ENCODE peak calls at places on chromosomes 16 and 17, in nine cellular contexts. One of them, this sample, is unnamed. For H3K4me1, the result is how much of the 10 kb centered on the place peaks cover.

GRCh38 chr17:27158390-27158789 is 135.5 kb upstream of the WSB1 start:
- DNase-seq in ascending aorta: no peak
- DNase-seq in mammary epithelial cell: no peak
- DNase-seq in mesenchymal stem cell: no peak
- DNase-seq in NT2/D1: no peak
- DNase-seq in HCT116: no peak
- DNase-seq in fibroblast of lung: no peak
- DNase-seq in left lung: no peak
- DNase-seq in HAP-1: no peak
- DNase-seq in this sample: no peak

GRCh38 chr17:81040791-81041337 is 5.9 kb downstream of the BAIAP2 start:
- DNase-seq in NT2/D1: no peak
- DNase-seq in ascending aorta: no peak
- DNase-seq in HAP-1: peak
- DNase-seq in mesenchymal stem cell: peak
- DNase-seq in left lung: no peak
- DNase-seq in HCT116: no peak
- DNase-seq in mammary epithelial cell: no peak
- DNase-seq in fibroblast of lung: peak
- DNase-seq in this sample: peak

GRCh38 chr16:26598061-26598460 is 468.7 kb upstream of the C16orf82 start:
- DNase-seq in fibroblast of lung: no peak
- DNase-seq in HCT116: peak
- DNase-seq in HAP-1: no peak
- DNase-seq in ascending aorta: no peak
- DNase-seq in left lung: no peak
- DNase-seq in mesenchymal stem cell: no peak
- DNase-seq in NT2/D1: no peak
- DNase-seq in mammary epithelial cell: no peak
- DNase-seq in this sample: no peak

GRCh38 chr17:41835800-41836549 is at the start of gene NT5C3B:
- DNase-seq in mesenchymal stem cell: peak
- DNase-seq in mammary epithelial cell: peak
- DNase-seq in NT2/D1: no peak
- DNase-seq in HAP-1: peak
- DNase-seq in ascending aorta: no peak
- DNase-seq in fibroblast of lung: peak
- DNase-seq in HCT116: peak
- DNase-seq in left lung: peak
- DNase-seq in this sample: peak

GRCh38 chr17:50917418-50917743 is 51.2 kb upstream of the TOB1 start:
- DNase-seq in HAP-1: no peak
- DNase-seq in mammary epithelial cell: no peak
- DNase-seq in mesenchymal stem cell: no peak
- DNase-seq in HCT116: no peak
- DNase-seq in ascending aorta: no peak
- DNase-seq in NT2/D1: no peak
- DNase-seq in left lung: no peak
- DNase-seq in fibroblast of lung: no peak
- DNase-seq in this sample: no peak

GRCh38 chr16:51577621-51578303 is 426.7 kb upstream of the SALL1 start:
- DNase-seq in fibroblast of lung: peak
- DNase-seq in HAP-1: peak
- DNase-seq in HCT116: no peak
- DNase-seq in mesenchymal stem cell: peak
- DNase-seq in NT2/D1: peak
- DNase-seq in ascending aorta: no peak
- DNase-seq in left lung: no peak
- DNase-seq in mammary epithelial cell: peak
- DNase-seq in this sample: no peak

GRCh38 chr16:89711601-89712475 is 8.9 kb downstream of the VPS9D1 start:
- DNase-seq in NT2/D1: peak
- DNase-seq in mesenchymal stem cell: peak
- DNase-seq in HCT116: peak
- DNase-seq in mammary epithelial cell: peak
- DNase-seq in left lung: no peak
- DNase-seq in HAP-1: peak
- DNase-seq in fibroblast of lung: peak
- DNase-seq in ascending aorta: no peak
- DNase-seq in this sample: no peak

GRCh38 chr17:44038604-44039007 is 23.8 kb upstream of the TMEM101 start:
- DNase-seq in NT2/D1: no peak
- DNase-seq in ascending aorta: no peak
- DNase-seq in HCT116: no peak
- DNase-seq in HAP-1: no peak
- DNase-seq in left lung: no peak
- DNase-seq in mesenchymal stem cell: no peak
- DNase-seq in fibroblast of lung: no peak
- DNase-seq in mammary epithelial cell: peak
- DNase-seq in this sample: no peak

GRCh38 chr16:70432800-70433455 is 6.0 kb downstream of the ST3GAL2 start:
- DNase-seq in NT2/D1: no peak
- DNase-seq in mesenchymal stem cell: peak
- DNase-seq in fibroblast of lung: peak
- DNase-seq in HAP-1: no peak
- DNase-seq in HCT116: no peak
- DNase-seq in left lung: peak
- DNase-seq in mammary epithelial cell: no peak
- DNase-seq in ascending aorta: no peak
- DNase-seq in this sample: no peak

GRCh38 chr17:69050999-69051775 is 9.5 kb downstream of the ABCA9 start:
- DNase-seq in left lung: no peak
- DNase-seq in HAP-1: no peak
- DNase-seq in fibroblast of lung: peak
- DNase-seq in NT2/D1: no peak
- DNase-seq in ascending aorta: no peak
- DNase-seq in mesenchymal stem cell: peak
- DNase-seq in mammary epithelial cell: no peak
- DNase-seq in HCT116: no peak
- DNase-seq in this sample: no peak

GRCh38 chr17:70137451-70138230 is 31.7 kb upstream of the KCNJ2 start:
- DNase-seq in HAP-1: no peak
- DNase-seq in fibroblast of lung: peak
- DNase-seq in ascending aorta: no peak
- DNase-seq in HCT116: no peak
- DNase-seq in left lung: peak
- DNase-seq in mammary epithelial cell: peak
- DNase-seq in NT2/D1: no peak
- DNase-seq in mesenchymal stem cell: peak
- DNase-seq in this sample: peak

GRCh38 chr17:70134042-70134441 is 35.3 kb upstream of the KCNJ2 start:
- DNase-seq in HCT116: no peak
- DNase-seq in mammary epithelial cell: no peak
- DNase-seq in HAP-1: no peak
- DNase-seq in fibroblast of lung: no peak
- DNase-seq in ascending aorta: no peak
- DNase-seq in NT2/D1: no peak
- DNase-seq in left lung: no peak
- DNase-seq in mesenchymal stem cell: no peak
- DNase-seq in this sample: no peak

GRCh38 chr17:70132505-70132904 is 36.8 kb upstream of the KCNJ2 start:
- DNase-seq in fibroblast of lung: no peak
- DNase-seq in left lung: no peak
- DNase-seq in NT2/D1: no peak
- DNase-seq in mammary epithelial cell: no peak
- DNase-seq in ascending aorta: no peak
- DNase-seq in HCT116: no peak
- DNase-seq in HAP-1: no peak
- DNase-seq in mesenchymal stem cell: no peak
- DNase-seq in this sample: no peak

GRCh38 chr17:70136131-70136530 is 33.2 kb upstream of the KCNJ2 start:
- DNase-seq in NT2/D1: no peak
- DNase-seq in ascending aorta: no peak
- DNase-seq in mesenchymal stem cell: no peak
- DNase-seq in fibroblast of lung: no peak
- DNase-seq in mammary epithelial cell: no peak
- DNase-seq in HCT116: no peak
- DNase-seq in left lung: no peak
- DNase-seq in HAP-1: no peak
- DNase-seq in this sample: no peak

GRCh38 chr17:70134777-70135176 is 34.6 kb upstream of the KCNJ2 start:
- DNase-seq in ascending aorta: no peak
- DNase-seq in mammary epithelial cell: no peak
- DNase-seq in mesenchymal stem cell: no peak
- DNase-seq in HAP-1: no peak
- DNase-seq in fibroblast of lung: no peak
- DNase-seq in HCT116: no peak
- DNase-seq in left lung: no peak
- DNase-seq in NT2/D1: no peak
- DNase-seq in this sample: no peak
- H3K4me1 ChIP-seq in ascending aorta: under half
- H3K4me1 ChIP-seq in mammary epithelial cell: under half
- H3K4me1 ChIP-seq in mesenchymal stem cell: under half
- H3K4me1 ChIP-seq in HAP-1: under half
- H3K4me1 ChIP-seq in fibroblast of lung: under half
- H3K4me1 ChIP-seq in HCT116: under half
- H3K4me1 ChIP-seq in left lung: under half
- H3K4me1 ChIP-seq in NT2/D1: under half
- H3K4me1 ChIP-seq in this sample: under half

DNA sequence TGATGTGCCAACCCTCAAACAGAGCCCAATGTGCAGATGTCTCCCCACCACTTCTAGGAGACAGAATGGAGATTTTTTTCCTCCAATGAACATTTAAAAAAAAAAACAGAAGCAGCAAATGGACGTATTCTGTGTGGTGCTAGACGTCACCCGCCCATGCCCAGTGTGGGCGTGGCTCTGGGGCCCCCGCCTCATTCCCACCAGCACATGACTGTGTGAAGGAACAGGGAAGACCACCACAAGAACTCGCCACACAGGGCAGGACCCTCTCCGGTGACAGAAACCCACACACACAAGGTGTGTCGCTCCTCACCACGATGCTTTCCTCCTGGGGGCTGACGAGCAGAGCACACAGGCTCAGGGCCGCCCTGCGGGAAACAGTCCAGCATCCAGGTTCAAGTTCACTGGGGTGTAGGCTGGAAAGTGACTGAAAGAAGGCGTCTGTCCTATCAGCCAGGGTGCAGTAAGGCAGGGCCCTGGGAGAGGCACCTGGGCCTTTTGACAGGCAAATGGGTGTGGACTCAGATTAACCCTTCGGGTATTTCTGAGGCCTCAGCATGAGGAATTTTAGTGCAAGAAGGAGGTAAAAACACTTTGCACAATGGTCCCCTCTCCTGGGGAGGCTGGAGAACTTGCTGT is 53.5 kb downstream of the KLHDC4 start:
- DNase-seq in fibroblast of lung: no peak
- DNase-seq in HAP-1: no peak
- DNase-seq in HCT116: no peak
- DNase-seq in ascending aorta: no peak
- DNase-seq in NT2/D1: no peak
- DNase-seq in left lung: no peak
- DNase-seq in mammary epithelial cell: no peak
- DNase-seq in mesenchymal stem cell: no peak
- DNase-seq in this sample: no peak
- H3K4me1 ChIP-seq in fibroblast of lung: under half
- H3K4me1 ChIP-seq in HAP-1: under half
- H3K4me1 ChIP-seq in HCT116: under half
- H3K4me1 ChIP-seq in ascending aorta: under half
- H3K4me1 ChIP-seq in NT2/D1: under half
- H3K4me1 ChIP-seq in left lung: under half
- H3K4me1 ChIP-seq in mammary epithelial cell: under half
- H3K4me1 ChIP-seq in mesenchymal stem cell: under half
- H3K4me1 ChIP-seq in this sample: under half

GRCh38 chr17:75908201-75908600 is 3.5 kb upstream of the MRPL38 start:
- DNase-seq in HCT116: no peak
- DNase-seq in ascending aorta: no peak
- DNase-seq in NT2/D1: no peak
- DNase-seq in HAP-1: peak
- DNase-seq in mammary epithelial cell: no peak
- DNase-seq in fibroblast of lung: peak
- DNase-seq in mesenchymal stem cell: no peak
- DNase-seq in left lung: peak
- DNase-seq in this sample: no peak

GRCh38 chr17:75909051-75909811 is 4.5 kb upstream of the MRPL38 start:
- DNase-seq in HAP-1: no peak
- DNase-seq in fibroblast of lung: no peak
- DNase-seq in left lung: no peak
- DNase-seq in ascending aorta: no peak
- DNase-seq in HCT116: no peak
- DNase-seq in mammary epithelial cell: no peak
- DNase-seq in mesenchymal stem cell: no peak
- DNase-seq in NT2/D1: no peak
- DNase-seq in this sample: no peak

GRCh38 chr17:75913537-75914210 is 9.0 kb upstream of the MRPL38 start:
- DNase-seq in mesenchymal stem cell: no peak
- DNase-seq in mammary epithelial cell: no peak
- DNase-seq in fibroblast of lung: no peak
- DNase-seq in left lung: no peak
- DNase-seq in HAP-1: no peak
- DNase-seq in NT2/D1: no peak
- DNase-seq in HCT116: no peak
- DNase-seq in ascending aorta: no peak
- DNase-seq in this sample: no peak

GRCh38 chr17:75909812-75910274 is 5.2 kb upstream of the MRPL38 start:
- DNase-seq in mesenchymal stem cell: no peak
- DNase-seq in left lung: no peak
- DNase-seq in NT2/D1: no peak
- DNase-seq in mammary epithelial cell: peak
- DNase-seq in HCT116: no peak
- DNase-seq in fibroblast of lung: no peak
- DNase-seq in ascending aorta: no peak
- DNase-seq in HAP-1: no peak
- DNase-seq in this sample: no peak

GRCh38 chr17:75910699-75911098 is 6.0 kb upstream of the MRPL38 start:
- DNase-seq in NT2/D1: no peak
- DNase-seq in left lung: no peak
- DNase-seq in fibroblast of lung: no peak
- DNase-seq in HAP-1: no peak
- DNase-seq in HCT116: no peak
- DNase-seq in ascending aorta: no peak
- DNase-seq in mammary epithelial cell: no peak
- DNase-seq in mesenchymal stem cell: no peak
- DNase-seq in this sample: no peak
- H3K4me1 ChIP-seq in NT2/D1: under half
- H3K4me1 ChIP-seq in left lung: under half
- H3K4me1 ChIP-seq in fibroblast of lung: under half
- H3K4me1 ChIP-seq in HAP-1: under half
- H3K4me1 ChIP-seq in HCT116: under half
- H3K4me1 ChIP-seq in ascending aorta: under half
- H3K4me1 ChIP-seq in mammary epithelial cell: under half
- H3K4me1 ChIP-seq in mesenchymal stem cell: under half
- H3K4me1 ChIP-seq in this sample: under half

DNA sequence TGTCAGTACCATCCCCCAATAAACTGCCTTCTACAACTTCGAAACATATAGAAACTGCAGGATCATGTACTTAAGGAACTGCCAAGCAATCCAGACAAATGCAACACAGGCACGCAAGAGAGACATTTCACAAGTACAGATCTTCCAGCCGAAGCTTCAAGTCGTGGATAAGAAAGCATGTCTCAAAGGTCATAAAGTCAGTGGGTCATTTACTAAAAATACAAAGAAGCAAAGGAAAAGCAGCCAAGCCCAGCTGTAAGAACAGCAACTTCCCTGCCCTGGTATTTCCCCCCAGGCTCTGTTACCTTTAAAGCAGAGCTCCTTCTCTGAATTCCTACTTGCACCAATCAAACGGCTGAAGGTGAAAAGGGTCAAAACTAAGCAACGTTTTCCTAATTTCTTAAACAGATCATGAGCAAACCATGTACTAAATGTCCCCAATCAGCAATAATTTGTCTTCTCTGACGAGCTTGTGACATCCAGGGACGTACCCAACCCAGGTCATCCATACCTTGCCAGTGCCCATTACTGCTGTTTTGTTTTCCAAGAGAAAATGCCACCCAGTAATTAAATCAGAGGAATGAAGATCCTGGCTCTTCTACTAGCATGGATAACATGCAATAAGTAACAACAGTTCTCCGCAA is 1.7 kb downstream of the AKTIP start:
- DNase-seq in HAP-1: no peak
- DNase-seq in mammary epithelial cell: peak
- DNase-seq in mesenchymal stem cell: peak
- DNase-seq in ascending aorta: no peak
- DNase-seq in HCT116: no peak
- DNase-seq in fibroblast of lung: no peak
- DNase-seq in NT2/D1: no peak
- DNase-seq in left lung: no peak
- DNase-seq in this sample: peak
- H3K4me1 ChIP-seq in HAP-1: under half
- H3K4me1 ChIP-seq in mammary epithelial cell: under half
- H3K4me1 ChIP-seq in mesenchymal stem cell: under half
- H3K4me1 ChIP-seq in ascending aorta: under half
- H3K4me1 ChIP-seq in HCT116: under half
- H3K4me1 ChIP-seq in fibroblast of lung: under half
- H3K4me1 ChIP-seq in NT2/D1: under half
- H3K4me1 ChIP-seq in left lung: under half
- H3K4me1 ChIP-seq in this sample: under half